ENCODE peak calls at places on chromosome 1, in five cellular contexts. Q is astrocyte of the cerebellum, U is activated T-cell treated with anti-CD3 and anti-CD28 coated beads for 48 hours, J is fibroblast of the conjunctiva, M is coronary artery. B is an unnamed sample.

GRCh38 chr1:241775021-241775420 is 73.0 kb upstream of the EXO1 start:
- DNase-seq in Q (no peak), U (no peak), J (no peak), M (no peak), B (no peak)

GRCh38 chr1:11550664-11551283 is 71.8 kb downstream of the DISP3 start:
- DNase-seq in Q (peak; percentile 76), U (peak; percentile 16), J (peak; percentile 47), M (no peak), B (no peak)

GRCh38 chr1:235207202-235207565 is 46.1 kb upstream of the RBM34 start:
- DNase-seq in Q (peak; percentile 9), U (peak; percentile 40), J (no peak), M (no peak), B (no peak)

GRCh38 chr1:34270181-34270580 is 93.5 kb downstream of the C1orf94 start:
- DNase-seq in Q (no peak), U (no peak), J (no peak), M (no peak), B (no peak)

GRCh38 chr1:32907435-32907834 is 6.2 kb upstream of the TMEM54 start:
- DNase-seq in Q (no peak), U (no peak), J (no peak), M (no peak), B (no peak)

GRCh38 chr1:154213274-154213673 is 7.1 kb upstream of the CFAP141 start:
- DNase-seq in Q (no peak), U (no peak), J (no peak), M (no peak), B (no peak)

GRCh38 chr1:56448529-56448928 is 130.8 kb downstream of the PLPP3 start:
- DNase-seq in Q (no peak), U (no peak), J (no peak), M (no peak), B (no peak)

GRCh38 chr1:150912623-150913022 is 13.5 kb upstream of the SETDB1 start:
- DNase-seq in Q (no peak), U (no peak), J (no peak), M (no peak), B (no peak)

GRCh38 chr1:231693361-231694080 is 66.9 kb downstream of the DISC1 start:
- DNase-seq in Q (no peak), U (no peak), J (no peak), M (no peak), B (no peak)

GRCh38 chr1:175890958-175891357 is 147.6 kb upstream of the TNR start:
- DNase-seq in Q (no peak), U (no peak), J (no peak), M (no peak), B (no peak)

GRCh38 chr1:212667223-212668139 is 32.2 kb downstream of the BATF3 start:
- DNase-seq in Q (peak; percentile 89), U (no peak), J (peak; percentile 93), M (peak; percentile 80), B (no peak)

GRCh38 chr1:171841050-171841910 is at the start of gene DNM3:
- DNase-seq in Q (peak; percentile 36), U (peak; percentile 79), J (peak; percentile 57), M (peak; percentile 89), B (peak; percentile 88)

GRCh38 chr1:14923400-14924011 is 230.0 kb upstream of the TMEM51 start:
- DNase-seq in Q (no peak), U (no peak), J (no peak), M (no peak), B (no peak)